ENCODE peak calls at places on chromosomes 16 and 17, in nine cellular contexts. Y is cardiac fibroblast; Z is tibial nerve; I is bronchial epithelial cell; O is stimulated activated CD4-positive, alpha-beta T cell treated with anti-CD3 and anti-CD28 coated beads, TNF-alpha, amount 100 ng/mL, for 1 hour; C is hippocampal formation; D is A549; M is psoas muscle; Q is fibroblast of the conjunctiva. N is an unnamed sample.

GRCh38 chr17:57584050-57584551 is 161.0 kb downstream of the CCDC182 start:
- DNase-seq in Y (no peak), D (no peak), Z (no peak), M (no peak), O (no peak), I (no peak), C (no peak), Q (no peak), N (no peak)

GRCh38 chr16:66511615-66512500 is 38.1 kb downstream of the TK2 start:
- DNase-seq in C (no peak), Z (peak), O (no peak), Q (peak), M (no peak), Y (peak), D (peak), I (peak), N (peak)

GRCh38 chr16:51431517-51432241 is 280.6 kb upstream of the SALL1 start:
- DNase-seq in Z (no peak), M (no peak), Y (peak), I (peak), O (no peak), D (peak), C (peak), Q (peak), N (peak)

GRCh38 chr16:10103096-10103495 is 79.1 kb downstream of the GRIN2A start:
- DNase-seq in I (no peak), D (no peak), Q (no peak), Y (no peak), Z (no peak), C (no peak), O (no peak), M (no peak), N (peak)

GRCh38 chr16:3256146-3256875 is at the start of gene MEFV:
- DNase-seq in M (no peak), I (peak), Z (peak), D (no peak), C (no peak), O (no peak), Y (peak), Q (no peak), N (no peak)

GRCh38 chr17:40922239-40922638 is 15.2 kb downstream of the KRT23 start:
- DNase-seq in O (no peak), M (no peak), Q (peak), Z (peak), C (no peak), I (peak), Y (peak), D (peak), N (peak)

GRCh38 chr16:62201911-62202310 is 165.7 kb upstream of the CDH8 start:
- DNase-seq in I (no peak), Y (no peak), O (no peak), C (no peak), M (no peak), Q (no peak), Z (no peak), D (no peak), N (no peak)

GRCh38 chr17:31479524-31479923 is 88.0 kb downstream of the RAB11FIP4 start:
- DNase-seq in M (no peak), Z (no peak), C (no peak), D (no peak), Y (no peak), Q (no peak), O (no peak), I (no peak), N (no peak)

GRCh38 chr17:50206604-50207293 is 5.3 kb upstream of the COL1A1 start:
- DNase-seq in Y (peak), D (no peak), I (no peak), C (no peak), Q (no peak), M (no peak), Z (no peak), O (no peak), N (peak)

GRCh38 chr16:886084-886543 is 84.7 kb downstream of the LMF1 start:
- DNase-seq in O (no peak), D (no peak), I (no peak), Y (no peak), M (peak), Q (no peak), C (no peak), Z (no peak), N (no peak)

GRCh38 chr17:83136156-83136555 is 56.7 kb downstream of the METRNL start:
- DNase-seq in C (no peak), D (no peak), O (no peak), M (no peak), I (no peak), Y (no peak), Q (no peak), Z (no peak), N (no peak)

GRCh38 chr17:18038149-18038850 is 668 bp downstream of the ATPAF2 start:
- DNase-seq in I (peak), Q (no peak), C (no peak), Y (no peak), Z (no peak), O (no peak), D (no peak), M (no peak), N (peak)

GRCh38 chr16:86512301-86512859 is 2.1 kb downstream of the FOXF1 start:
- DNase-seq in Y (no peak), I (no peak), Z (no peak), D (no peak), Q (no peak), M (peak), O (no peak), C (no peak), N (no peak)

GRCh38 chr17:57629470-57629869 is 115.6 kb downstream of the CCDC182 start:
- DNase-seq in Z (no peak), Q (no peak), I (no peak), D (no peak), Y (no peak), M (peak), O (no peak), C (no peak), N (no peak)

GRCh38 chr16:46629331-46629843 is 8.2 kb upstream of the SHCBP1 start:
- DNase-seq in Q (peak), I (peak), D (peak), Z (no peak), Y (peak), O (no peak), M (no peak), C (no peak), N (peak)

GRCh38 chr17:4788807-4789700 is at the start of gene GLTPD2:
- DNase-seq in M (no peak), D (no peak), Y (no peak), O (no peak), Q (no peak), C (no peak), I (no peak), Z (no peak), N (no peak)

GRCh38 chr17:60193482-60193881 is 43.7 kb downstream of the CA4 start:
- DNase-seq in O (no peak), I (no peak), D (no peak), M (no peak), Y (no peak), C (no peak), Q (no peak), Z (no peak), N (no peak)

GRCh38 chr16:4795181-4795827 is at the start of gene SMIM22:
- DNase-seq in C (no peak), Y (no peak), D (no peak), Q (no peak), O (no peak), Z (no peak), M (no peak), I (no peak), N (no peak)

GRCh38 chr17:77445908-77446535 is 305.3 kb downstream of the SEC14L1 start:
- DNase-seq in M (no peak), Z (no peak), O (no peak), C (no peak), Q (no peak), I (no peak), D (no peak), Y (peak), N (peak)

GRCh38 chr17:681738-682137 is 32.9 kb downstream of the VPS53 start:
- DNase-seq in I (no peak), D (no peak), M (no peak), O (no peak), Q (no peak), Y (peak), C (no peak), Z (no peak), N (peak)

GRCh38 chr17:40915199-40915661 is 22.2 kb downstream of the KRT23 start:
- DNase-seq in O (no peak), I (peak), Q (peak), C (no peak), Z (no peak), M (no peak), D (peak), Y (peak), N (peak)

GRCh38 chr17:32525116-32525515 is 38.3 kb downstream of the CDK5R1 start:
- DNase-seq in I (no peak), D (no peak), Q (no peak), O (no peak), C (no peak), Z (no peak), M (no peak), Y (peak), N (peak)

GRCh38 chr17:78227455-78227916 is 3.9 kb upstream of the TMEM235 start:
- DNase-seq in C (no peak), I (no peak), O (no peak), D (no peak), Y (no peak), Z (no peak), M (no peak), Q (no peak), N (peak)

GRCh38 chr17:56985371-56986162 is 7.6 kb downstream of the SCPEP1 start:
- DNase-seq in Y (no peak), Q (no peak), C (peak), I (no peak), D (no peak), Z (no peak), M (no peak), O (no peak), N (no peak)